ENCODE peak calls at places on chromosomes 13 and 19, in five cellular contexts. U, S, C, N and H are unnamed samples.

GRCh38 chr13:46575321-46575721 is 22.4 kb downstream of the LRCH1 start:
- DNase-seq in U (no peak), S (no peak), C (no peak), N (no peak), H (no peak)

GRCh38 chr13:103354189-103354588 is 288.0 kb upstream of the SLC10A2 start:
- DNase-seq in U (no peak), S (no peak), C (no peak), N (no peak), H (no peak)

GRCh38 chr13:22198001-22198400 is 527.1 kb downstream of the FGF9 start:
- DNase-seq in U (no peak), S (no peak), C (no peak), N (no peak), H (no peak)

GRCh38 chr19:2691951-2692350 is 10.5 kb downstream of the GNG7 start:
- DNase-seq in U (no peak), S (no peak), C (no peak), N (no peak), H (no peak)

GRCh38 chr19:5335593-5335992 is 5.0 kb downstream of the PTPRS start:
- DNase-seq in U (no peak), S (no peak), C (no peak), N (no peak), H (no peak)

GRCh38 chr13:40682449-40683240 is 16.2 kb upstream of the FOXO1 start:
- DNase-seq in U (no peak), S (no peak), C (no peak), N (no peak), H (no peak)

GRCh38 chr13:31870511-31870910 is 131.2 kb downstream of the RXFP2 start:
- DNase-seq in U (no peak), S (no peak), C (no peak), N (no peak), H (no peak)

GRCh38 chr13:76791290-76791664 is 94.9 kb downstream of the KCTD12 start:
- DNase-seq in U (no peak), S (no peak), C (no peak), N (no peak), H (no peak)

GRCh38 chr19:57242821-57243220 is 2.4 kb downstream of the ZNF805 start:
- DNase-seq in U (no peak), S (no peak), C (no peak), N (no peak), H (no peak)

GRCh38 chr13:40673414-40673813 is 7.0 kb upstream of the FOXO1 start:
- DNase-seq in U (no peak), S (no peak), C (no peak), N (no peak), H (no peak)

GRCh38 chr13:30178976-30179375 is 128.4 kb downstream of the KATNAL1 start:
- DNase-seq in U (no peak), S (no peak), C (no peak), N (no peak), H (no peak)

GRCh38 chr13:30997697-30998547 is 65.5 kb downstream of the TEX26 start:
- DNase-seq in U (no peak), S (no peak), C (no peak), N (no peak), H (no peak)

GRCh38 chr19:7534531-7534980 is 961 bp upstream of the PNPLA6 start:
- DNase-seq in U (peak), S (peak), C (no peak), N (peak), H (peak)

GRCh38 chr13:77048592-77048991 is 21.6 kb upstream of the FBXL3 start:
- DNase-seq in U (no peak), S (peak), C (no peak), N (no peak), H (peak)

GRCh38 chr19:35349614-35350521 is 2.2 kb downstream of the FFAR1 start:
- DNase-seq in U (no peak), S (peak), C (no peak), N (no peak), H (no peak)

GRCh38 chr19:2488405-2488941 is 12.5 kb downstream of the GADD45B start:
- DNase-seq in U (no peak), S (no peak), C (no peak), N (no peak), H (no peak)

GRCh38 chr19:56087647-56088346 is 33.3 kb downstream of the ZNF787 start:
- DNase-seq in U (no peak), S (no peak), C (no peak), N (no peak), H (no peak)

GRCh38 chr19:18776736-18777135 is 14.4 kb downstream of the COMP start:
- DNase-seq in U (no peak), S (no peak), C (no peak), N (no peak), H (no peak)

GRCh38 chr19:44686896-44687295 is 12.1 kb upstream of the CEACAM16 start:
- DNase-seq in U (no peak), S (no peak), C (no peak), N (no peak), H (no peak)

GRCh38 chr19:3482507-3483225 is 575 bp downstream of the SMIM44 start:
- DNase-seq in U (no peak), S (no peak), C (no peak), N (no peak), H (no peak)

GRCh38 chr13:21526707-21527454 is 67.8 kb upstream of the ZDHHC20 start:
- DNase-seq in U (no peak), S (no peak), C (no peak), N (no peak), H (no peak)